ENCODE peak calls at places on chromosomes 4 and X, in six cellular contexts. L is uterus; Z is mammary epithelial cell; J is bronchial epithelial cell; U is nephron progenitor cell; Q is activated CD8-positive, alpha-beta T cell treated with anti-CD3 and anti-CD28 coated beads for 36 hours. Y is an unnamed sample.

GRCh38 chrX:36436286-36436860 is 516.8 kb downstream of the CFAP47 start:
- DNase-seq in U (no peak), J (no peak), L (no peak), Z (no peak), Q (no peak), Y (no peak)

GRCh38 chrX:30680618-30681017 is 27.4 kb downstream of the GK start:
- DNase-seq in Q (no peak), Z (no peak), U (no peak), J (no peak), L (no peak), Y (no peak)

GRCh38 chrX:132622130-132622529 is 133.3 kb upstream of the MBNL3 start:
- DNase-seq in L (no peak), U (no peak), J (peak; percentile 51), Z (peak; percentile 13), Q (peak; percentile 83), Y (no peak)

GRCh38 chr4:15917297-15917696 is 21.2 kb downstream of the FGFBP1 start:
- DNase-seq in Z (no peak), L (no peak), Q (no peak), J (no peak), U (no peak), Y (no peak)

GRCh38 chr4:106019771-106020170 is 124.5 kb downstream of the NPNT start:
- DNase-seq in L (no peak), J (no peak), Q (no peak), U (no peak), Z (no peak), Y (no peak)

GRCh38 chrX:7145454-7145853 is 2.1 kb upstream of the STS start:
- DNase-seq in Z (no peak), U (no peak), L (no peak), J (peak; percentile 23), Q (no peak), Y (no peak)

GRCh38 chr4:19227701-19228100 is 1024.0 kb upstream of the SLIT2 start:
- DNase-seq in Z (no peak), Q (no peak), L (no peak), J (no peak), U (no peak), Y (no peak)

GRCh38 chr4:146927710-146928109 is 18.0 kb downstream of the TTC29 start:
- DNase-seq in J (no peak), L (no peak), Z (no peak), U (no peak), Q (no peak), Y (no peak)

GRCh38 chrX:101659601-101660063 is at the start of gene ARMCX2:
- DNase-seq in Z (no peak), J (peak; percentile 37), L (peak; percentile 73), U (peak; percentile 37), Q (peak; percentile 46), Y (peak; percentile 59)

GRCh38 chr4:80422727-80423404 is 87.3 kb downstream of the CFAP299 start:
- DNase-seq in L (no peak), Z (no peak), Q (no peak), U (no peak), J (no peak), Y (no peak)

GRCh38 chrX:154040307-154040756 is 20.6 kb upstream of the IRAK1 start:
- DNase-seq in Q (no peak), Z (peak; percentile 65), U (no peak), L (no peak), J (peak; percentile 65), Y (no peak)

GRCh38 chrX:53678667-53679066 is 7.9 kb downstream of the HUWE1 start:
- DNase-seq in L (no peak), Z (no peak), J (peak; percentile 11), Q (no peak), U (no peak), Y (no peak)

GRCh38 chr4:77593101-77593500 is 12.5 kb upstream of the CXCL13 start:
- DNase-seq in J (no peak), Q (no peak), U (no peak), L (no peak), Z (no peak), Y (no peak)

GRCh38 chr4:68589790-68590189 is 13.7 kb upstream of the UGT2B17 start:
- DNase-seq in J (peak; percentile 72), U (no peak), Q (no peak), Z (peak; percentile 34), L (no peak), Y (no peak)

GRCh38 chrX:15299945-15300851 is 15.2 kb downstream of the ASB11 start:
- DNase-seq in U (no peak), J (no peak), L (no peak), Z (no peak), Q (no peak), Y (peak; percentile 28)
- TF ChIP-seq CTCF in U (peak; percentile 48), J (peak; percentile 20), L (peak; percentile 23), Z (peak; percentile 57), Q (peak; percentile 41), Y (peak; percentile 45)

GRCh38 chr4:172168888-172169287 is 355.7 kb downstream of the GALNTL6 start:
- DNase-seq in L (no peak), Q (no peak), J (no peak), U (no peak), Z (no peak), Y (no peak)
- TF ChIP-seq CTCF in L (no peak), Q (no peak), J (no peak), U (no peak), Z (no peak), Y (no peak)

DNA sequence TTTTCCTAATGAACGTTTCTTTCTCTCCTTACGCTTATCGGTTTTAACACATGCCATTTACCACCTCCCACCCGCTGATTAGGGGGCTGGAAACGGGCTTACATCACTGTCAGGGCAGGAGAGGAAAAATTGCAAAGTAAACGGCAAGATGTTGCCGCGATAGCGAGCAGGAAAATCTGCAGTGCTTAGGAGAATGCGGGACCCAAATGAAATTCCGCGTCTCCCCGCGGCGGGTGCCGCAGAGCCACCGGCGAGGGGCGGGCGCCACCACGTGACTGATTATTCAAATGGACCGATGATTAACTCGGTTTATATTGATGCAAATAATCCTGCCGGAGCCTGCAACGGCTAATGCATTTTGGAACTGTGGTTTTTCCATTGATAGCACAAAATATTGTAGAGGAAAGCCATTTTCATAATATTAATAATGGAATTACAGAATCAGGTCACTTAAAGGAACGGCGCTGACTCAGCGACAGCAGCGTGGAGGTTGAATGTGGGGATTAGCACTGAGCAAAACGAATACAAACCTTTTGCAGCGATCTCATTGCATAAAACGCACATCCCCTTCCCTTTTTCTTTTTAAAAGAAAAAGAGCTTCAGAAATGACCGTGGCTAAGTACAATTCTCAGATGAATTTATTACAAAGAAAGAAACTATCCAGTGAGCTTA is 224.2 kb downstream of the STIM2 start:
- DNase-seq in U (peak; percentile 71), J (peak; percentile 15), Q (peak; percentile 33), L (peak; percentile 18), Z (no peak), Y (no peak)
- TF ChIP-seq CTCF in U (peak; percentile 31), J (no peak), Q (peak; percentile 34), L (no peak), Z (no peak), Y (no peak)

DNA sequence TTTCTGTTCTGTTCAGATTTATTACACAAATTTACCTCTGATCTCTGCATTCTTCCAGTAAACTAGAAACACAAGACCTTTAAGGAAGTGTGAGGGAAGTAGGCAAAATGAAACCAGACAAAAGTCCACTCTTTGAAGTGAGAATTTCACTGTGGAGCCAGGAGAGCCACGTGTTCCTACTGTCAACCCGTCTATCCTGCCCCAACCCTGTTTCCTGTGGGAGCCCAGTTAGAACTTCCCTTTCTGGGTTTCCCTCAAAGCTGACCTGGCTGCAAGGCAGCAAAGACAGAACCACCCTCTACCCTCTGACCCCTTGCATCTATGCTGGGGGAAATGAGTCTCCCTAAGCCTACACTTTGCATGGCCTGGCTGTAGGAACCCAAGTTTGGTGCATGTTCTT is 40.0 kb downstream of the TMEM144 start:
- DNase-seq in Q (no peak), Z (no peak), U (no peak), L (no peak), J (no peak), Y (no peak)
- TF ChIP-seq CTCF in Q (no peak), Z (no peak), U (no peak), L (no peak), J (no peak), Y (no peak)

DNA sequence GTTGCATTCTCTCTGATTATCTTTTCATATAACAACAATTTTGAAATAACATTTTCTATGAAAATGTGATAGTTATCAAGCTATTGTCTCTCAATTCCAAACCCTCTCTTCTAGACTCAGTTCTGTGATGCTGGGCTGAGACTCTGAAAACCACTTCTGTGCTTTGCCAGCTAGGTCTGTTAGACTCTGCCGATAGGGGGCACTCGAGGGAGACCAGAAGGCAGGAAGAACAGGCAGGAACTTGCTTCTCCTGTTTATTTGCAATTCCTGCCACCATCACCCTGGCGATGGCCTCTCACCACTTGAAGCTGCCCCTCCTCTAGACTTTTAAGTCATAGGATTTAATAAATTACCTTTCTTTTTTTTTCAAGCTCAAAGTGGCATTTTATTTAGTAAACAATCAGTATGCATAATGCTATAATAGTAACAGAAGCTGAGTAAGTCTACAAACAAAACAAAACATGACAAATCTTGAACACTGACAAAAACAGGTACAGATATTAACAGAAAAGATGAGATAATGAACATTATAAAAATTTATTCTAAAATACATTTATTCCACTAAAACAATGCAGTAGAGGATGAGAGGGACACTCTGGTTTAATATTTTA is 49.7 kb downstream of the RASL11B start:
- DNase-seq in U (peak; percentile 78), L (peak; percentile 53), J (peak; percentile 76), Z (peak; percentile 73), Q (peak; percentile 86), Y (peak; percentile 53)
- TF ChIP-seq CTCF in U (peak; percentile 55), L (peak; percentile 39), J (peak; percentile 78), Z (peak; percentile 94), Q (peak; percentile 73), Y (peak; percentile 83)

DNA sequence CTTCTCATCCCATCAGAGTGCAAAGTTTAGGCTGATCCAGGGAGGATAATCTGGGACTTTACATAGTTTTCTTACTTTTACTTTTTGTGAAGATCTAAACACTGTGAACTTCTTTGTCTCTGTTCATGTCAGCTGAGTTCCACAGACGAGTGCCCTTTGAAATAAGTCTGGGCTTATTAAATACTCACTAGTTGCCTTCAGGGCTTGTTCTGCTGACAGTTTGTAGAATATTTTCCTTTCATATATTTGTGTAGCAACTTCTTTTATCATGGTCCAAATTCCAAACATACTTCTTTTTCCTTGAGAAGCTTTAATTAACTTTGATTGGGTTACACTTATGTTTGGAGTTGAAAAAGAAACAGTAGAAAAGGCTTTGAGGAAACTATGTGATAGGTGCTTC is 109.6 kb downstream of the SH2D1A start:
- DNase-seq in L (no peak), Z (no peak), Q (no peak), J (no peak), U (no peak), Y (no peak)
- TF ChIP-seq CTCF in L (no peak), Z (no peak), Q (no peak), J (no peak), U (no peak), Y (no peak)